ENCODE peak calls at places on chromosome 16, in ten cellular contexts. R is AG04450, U is A549, S is left lung, W is type B pancreatic cell, N is AG09309, E is BJ, Z is dorsolateral prefrontal cortex, D is psoas muscle, F is Calu3. L is an unnamed sample.

GRCh38 chr16:1101133-1101532 is 5.1 kb upstream of the C1QTNF8 start:
- DNase-seq in R (no peak), U (peak), S (no peak), W (no peak), N (no peak), E (no peak), Z (no peak), D (no peak), F (no peak), L (no peak)

GRCh38 chr16:10981697-10982216 is 37.4 kb downstream of the CLEC16A start:
- DNase-seq in R (no peak), U (peak), S (no peak), W (no peak), N (no peak), E (no peak), Z (no peak), D (no peak), F (peak), L (peak)

GRCh38 chr16:66935319-66936011 is at the start of gene CES2:
- DNase-seq in R (no peak), U (no peak), S (peak), W (no peak), N (peak), E (no peak), Z (no peak), D (peak), F (peak), L (no peak)

GRCh38 chr16:21162661-21163151 is 4.2 kb downstream of the LDAF1 start:
- DNase-seq in R (no peak), U (no peak), S (no peak), W (no peak), N (no peak), E (peak), Z (no peak), D (peak), F (no peak), L (no peak)

GRCh38 chr16:67426022-67426421 is 4.9 kb upstream of the HSD11B2 start:
- DNase-seq in R (no peak), U (no peak), S (no peak), W (no peak), N (no peak), E (no peak), Z (no peak), D (no peak), F (no peak), L (no peak)

GRCh38 chr16:52212841-52213240 is 334.1 kb downstream of the TOX3 start:
- DNase-seq in R (no peak), U (no peak), S (no peak), W (no peak), N (no peak), E (no peak), Z (no peak), D (no peak), F (no peak), L (no peak)

GRCh38 chr16:75266738-75267630 is 15.6 kb upstream of the BCAR1 start:
- DNase-seq in R (no peak), U (no peak), S (no peak), W (no peak), N (no peak), E (no peak), Z (peak), D (no peak), F (no peak), L (no peak)

GRCh38 chr16:31436221-31437045 is 6.2 kb downstream of the ZNF843 start:
- DNase-seq in R (no peak), U (no peak), S (peak), W (no peak), N (no peak), E (no peak), Z (no peak), D (peak), F (no peak), L (no peak)

GRCh38 chr16:83390759-83391158 is 417.0 kb upstream of the HSBP1 start:
- DNase-seq in R (no peak), U (no peak), S (no peak), W (no peak), N (no peak), E (no peak), Z (no peak), D (no peak), F (no peak), L (no peak)

GRCh38 chr16:73225983-73226382 is 178.1 kb upstream of the ZFHX3 start:
- DNase-seq in R (no peak), U (no peak), S (no peak), W (no peak), N (no peak), E (no peak), Z (no peak), D (no peak), F (no peak), L (no peak)

GRCh38 chr16:66270333-66270927 is 96.1 kb upstream of the CDH5 start:
- DNase-seq in R (no peak), U (peak), S (peak), W (peak), N (no peak), E (no peak), Z (peak), D (peak), F (peak), L (peak)

GRCh38 chr16:19330801-19331484 is 45.4 kb downstream of the CLEC19A start:
- DNase-seq in R (no peak), U (peak), S (no peak), W (no peak), N (no peak), E (no peak), Z (no peak), D (no peak), F (no peak), L (no peak)

GRCh38 chr16:80804061-80804450 is 342 bp downstream of the CDYL2 start:
- DNase-seq in R (peak), U (peak), S (peak), W (peak), N (peak), E (no peak), Z (no peak), D (peak), F (peak), L (no peak)

GRCh38 chr16:11104168-11105037 is 151.6 kb downstream of the SOCS1 start:
- DNase-seq in R (no peak), U (no peak), S (no peak), W (no peak), N (no peak), E (no peak), Z (no peak), D (no peak), F (no peak), L (no peak)

GRCh38 chr16:89279666-89280481 is 62.4 kb downstream of the ZNF778 start:
- DNase-seq in R (no peak), U (no peak), S (no peak), W (no peak), N (no peak), E (no peak), Z (no peak), D (no peak), F (no peak), L (no peak)

GRCh38 chr16:57411362-57411976 is 6.9 kb downstream of the CCL17 start:
- DNase-seq in R (no peak), U (no peak), S (no peak), W (no peak), N (no peak), E (no peak), Z (no peak), D (no peak), F (no peak), L (peak)

GRCh38 chr16:73214825-73215481 is 167.0 kb upstream of the ZFHX3 start:
- DNase-seq in R (peak), U (no peak), S (no peak), W (no peak), N (peak), E (peak), Z (no peak), D (no peak), F (no peak), L (no peak)

GRCh38 chr16:89064606-89065444 is 28.8 kb upstream of the ACSF3 start:
- DNase-seq in R (no peak), U (no peak), S (no peak), W (no peak), N (no peak), E (no peak), Z (no peak), D (no peak), F (no peak), L (no peak)

DNA sequence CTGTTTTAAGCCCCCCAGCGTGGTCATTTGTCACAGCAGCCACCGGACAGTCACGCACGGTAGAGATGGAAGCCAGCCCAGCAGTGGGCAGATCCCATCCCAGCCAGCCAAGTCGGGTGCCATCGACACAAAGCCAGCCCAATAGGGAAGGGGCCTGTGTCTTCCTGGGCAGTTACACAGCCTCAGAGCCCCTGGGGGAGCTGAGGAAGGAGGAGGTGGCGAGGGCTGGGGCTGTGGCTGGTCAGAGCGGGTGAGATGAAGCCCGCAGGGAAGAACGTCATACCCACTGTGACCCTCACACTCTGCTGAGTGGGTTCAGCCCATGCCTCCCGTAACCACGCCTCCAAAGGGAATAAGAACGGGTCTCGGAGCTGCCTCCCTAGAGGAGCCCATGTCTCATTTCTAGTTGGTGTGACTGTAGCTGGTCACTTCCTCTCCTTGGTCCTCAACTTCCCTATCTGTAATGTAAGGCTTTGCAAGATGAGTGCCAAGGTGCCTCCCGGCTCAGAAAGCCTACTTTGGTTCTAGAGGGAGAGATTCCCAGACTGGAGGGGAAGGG is 20.9 kb downstream of the C16orf74 start:
- DNase-seq in R (no peak), U (no peak), S (no peak), W (no peak), N (no peak), E (no peak), Z (no peak), D (no peak), F (no peak), L (no peak)
- TF ChIP-seq CTCF in R (no peak), U (no peak), S (no peak), W (no peak), N (no peak), E (no peak), Z (no peak), D (no peak), F (no peak), L (no peak)

DNA sequence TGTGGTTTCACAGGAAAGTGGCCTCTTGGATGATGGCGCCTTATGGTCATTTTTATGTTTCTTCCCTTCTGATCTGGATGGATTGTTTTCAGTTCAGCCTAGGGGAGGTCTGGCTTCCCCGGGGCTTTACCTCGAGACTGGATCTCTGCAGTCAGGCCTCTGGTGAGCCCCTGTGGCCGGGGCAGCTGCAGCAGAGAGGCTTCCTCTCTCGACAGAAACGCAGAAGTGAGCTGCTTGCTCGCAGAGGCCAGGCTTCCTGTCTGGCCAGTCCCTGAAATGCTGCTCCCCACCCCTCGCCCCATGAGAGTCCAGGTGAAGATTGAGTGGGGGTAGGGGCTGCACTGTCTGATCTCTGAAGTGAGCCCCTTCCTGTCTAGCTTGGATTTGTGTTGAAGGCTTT is 44.0 kb downstream of the PLCG2 start:
- DNase-seq in R (no peak), U (no peak), S (peak), W (no peak), N (no peak), E (no peak), Z (peak), D (no peak), F (no peak), L (peak)
- TF ChIP-seq CTCF in R (no peak), U (no peak), S (no peak), W (no peak), N (no peak), E (no peak), Z (no peak), D (no peak), F (no peak), L (no peak)

DNA sequence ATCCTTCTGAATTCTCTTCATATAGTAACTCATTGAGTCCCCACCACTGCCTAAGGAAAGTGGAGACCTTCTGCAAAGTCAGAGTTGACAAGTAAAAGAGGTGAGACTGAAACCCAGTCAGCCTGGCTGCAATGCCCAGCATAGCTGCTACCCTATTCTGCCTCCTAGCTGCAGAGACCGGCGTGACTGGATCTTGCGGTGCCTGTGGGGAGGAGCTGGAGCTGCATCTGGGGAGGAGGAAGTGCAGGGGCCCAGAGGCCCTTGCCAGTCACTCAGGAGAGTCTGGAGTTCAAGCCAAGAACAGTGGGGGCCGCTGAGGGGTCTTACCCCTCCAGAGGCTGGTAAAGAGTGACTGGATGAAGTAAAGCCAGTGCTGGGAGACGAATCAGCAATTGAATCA is 35.0 kb upstream of the ZNF423 start:
- DNase-seq in R (no peak), U (peak), S (no peak), W (no peak), N (no peak), E (no peak), Z (no peak), D (no peak), F (no peak), L (no peak)
- TF ChIP-seq CTCF in R (no peak), U (no peak), S (no peak), W (peak), N (peak), E (no peak), Z (no peak), D (peak), F (no peak), L (no peak)

GRCh38 chr16:84742561-84743200 is 42.9 kb downstream of the USP10 start:
- DNase-seq in R (no peak), U (no peak), S (no peak), W (no peak), N (no peak), E (no peak), Z (no peak), D (no peak), F (no peak), L (no peak)
- TF ChIP-seq CTCF in R (no peak), U (no peak), S (no peak), W (no peak), N (no peak), E (no peak), Z (no peak), D (no peak), F (no peak), L (no peak)

GRCh38 chr16:26765087-26765486 is 301.6 kb upstream of the C16orf82 start:
- DNase-seq in R (no peak), U (peak), S (no peak), W (no peak), N (no peak), E (no peak), Z (no peak), D (no peak), F (peak), L (no peak)
- TF ChIP-seq CTCF in R (peak), U (no peak), S (peak), W (peak), N (no peak), E (no peak), Z (peak), D (peak), F (no peak), L (no peak)

GRCh38 chr16:79013004-79013403 is 587.5 kb downstream of the MAF start:
- DNase-seq in R (no peak), U (no peak), S (no peak), W (no peak), N (no peak), E (no peak), Z (no peak), D (no peak), F (no peak), L (no peak)
- TF ChIP-seq CTCF in R (no peak), U (no peak), S (no peak), W (no peak), N (no peak), E (no peak), Z (no peak), D (no peak), F (no peak), L (no peak)

GRCh38 chr16:86735727-86736126 is 157.4 kb downstream of the FOXL1 start:
- DNase-seq in R (no peak), U (no peak), S (no peak), W (no peak), N (no peak), E (no peak), Z (no peak), D (peak), F (no peak), L (no peak)
- TF ChIP-seq CTCF in R (no peak), U (no peak), S (no peak), W (no peak), N (no peak), E (no peak), Z (no peak), D (no peak), F (no peak), L (no peak)

L was measured in GM20000.